ENCODE peak calls at places on chromosome 6, in four cellular contexts. T is lower lobe of right lung, A is body of pancreas, S is A549. K is an unnamed sample.

GRCh38 chr6:150452642-150453243 is 83.9 kb downstream of the IYD start:
- DNase-seq in T (peak; percentile 62), A (peak; percentile 7), S (no peak), K (no peak)

GRCh38 chr6:24274441-24275083 is 83.3 kb downstream of the DCDC2 start:
- DNase-seq in T (no peak), A (no peak), S (peak; percentile 7), K (no peak)

GRCh38 chr6:134405386-134406087 is 87.6 kb upstream of the SGK1 start:
- DNase-seq in T (no peak), A (no peak), S (no peak), K (no peak)

GRCh38 chr6:133767571-133767970 is 121.3 kb upstream of the TCF21 start:
- DNase-seq in T (no peak), A (no peak), S (no peak), K (no peak)

GRCh38 chr6:154337423-154338005 is 19.1 kb downstream of the IPCEF1 start:
- DNase-seq in T (no peak), A (no peak), S (no peak), K (no peak)

GRCh38 chr6:36906539-36906938 is 20.8 kb downstream of the C6orf89 start:
- DNase-seq in T (peak; percentile 83), A (peak; percentile 94), S (no peak), K (no peak)

GRCh38 chr6:129105035-129105434 is 222.1 kb downstream of the LAMA2 start:
- DNase-seq in T (no peak), A (no peak), S (no peak), K (no peak)

GRCh38 chr6:113654396-113654795 is 202.7 kb upstream of the MARCKS start:
- DNase-seq in T (peak; percentile 89), A (peak; percentile 96), S (peak; percentile 85), K (no peak)

GRCh38 chr6:54860739-54861138 is 14.2 kb downstream of the FAM83B start:
- DNase-seq in T (no peak), A (no peak), S (no peak), K (no peak)

GRCh38 chr6:74268821-74269600 is 573.0 kb downstream of the CD109 start:
- DNase-seq in T (no peak), A (no peak), S (no peak), K (no peak)

GRCh38 chr6:143234686-143235085 is 174.0 kb downstream of the AIG1 start:
- DNase-seq in T (no peak), A (no peak), S (no peak), K (no peak)

GRCh38 chr6:141548969-141549368 is 583.8 kb upstream of the GJE1 start:
- DNase-seq in T (no peak), A (no peak), S (peak; percentile 19), K (no peak)

GRCh38 chr6:45310118-45310788 is 17.9 kb upstream of the RUNX2 start:
- DNase-seq in T (no peak), A (no peak), S (no peak), K (peak; percentile 67)

GRCh38 chr6:157514659-157515496 is 133.9 kb downstream of the ZDHHC14 start:
- DNase-seq in T (no peak), A (peak; percentile 38), S (peak; percentile 47), K (no peak)

GRCh38 chr6:79420054-79420453 is 117.2 kb downstream of the LCA5 start:
- DNase-seq in T (no peak), A (no peak), S (no peak), K (no peak)

GRCh38 chr6:26555505-26556262 is 17.5 kb downstream of the HMGN4 start:
- DNase-seq in T (no peak), A (no peak), S (peak; percentile 69), K (no peak)

GRCh38 chr6:139784222-139784769 is 409.8 kb upstream of the CITED2 start:
- DNase-seq in T (no peak), A (no peak), S (no peak), K (no peak)

GRCh38 chr6:126672654-126673053 is 332.7 kb downstream of the CENPW start:
- DNase-seq in T (no peak), A (no peak), S (no peak), K (no peak)

GRCh38 chr6:149727793-149728498 is 10.0 kb upstream of the LATS1 start:
- DNase-seq in T (no peak), A (no peak), S (no peak), K (peak; percentile 39)

GRCh38 chr6:17725083-17725482 is 18.4 kb upstream of the NUP153 start:
- DNase-seq in T (no peak), A (peak; percentile 12), S (no peak), K (no peak)

GRCh38 chr6:170108890-170109587 is 181.8 kb downstream of the DLL1 start:
- DNase-seq in T (no peak), A (no peak), S (no peak), K (no peak)

GRCh38 chr6:51812231-51812630 is 275.2 kb downstream of the PKHD1 start:
- DNase-seq in T (no peak), A (no peak), S (no peak), K (no peak)

GRCh38 chr6:39350723-39351505 is 28.4 kb upstream of the KCNK16 start:
- DNase-seq in T (no peak), A (no peak), S (no peak), K (no peak)

GRCh38 chr6:80767808-80768207 is 661.3 kb downstream of the BCKDHB start:
- DNase-seq in T (no peak), A (peak; percentile 23), S (no peak), K (no peak)

GRCh38 chr6:72813807-72814596 is 192.1 kb downstream of the KCNQ5 start:
- DNase-seq in T (no peak), A (no peak), S (no peak), K (peak; percentile 53)

GRCh38 chr6:79941489-79942151 is 5.7 kb downstream of the ELOVL4 start:
- DNase-seq in T (no peak), A (no peak), S (no peak), K (no peak)

GRCh38 chr6:8707956-8708772 is 272.8 kb upstream of the SLC35B3 start:
- DNase-seq in T (peak; percentile 51), A (peak; percentile 81), S (peak; percentile 37), K (no peak)

GRCh38 chr6:159038914-159039884 is 5.6 kb downstream of the TAGAP start:
- DNase-seq in T (no peak), A (peak; percentile 43), S (no peak), K (no peak)

GRCh38 chr6:22008248-22008836 is 288.5 kb downstream of the PRL start:
- DNase-seq in T (no peak), A (no peak), S (peak; percentile 14), K (no peak)

GRCh38 chr6:12291083-12291784 is 1.1 kb downstream of the EDN1 start:
- DNase-seq in T (no peak), A (no peak), S (peak; percentile 29), K (no peak)

GRCh38 chr6:5287205-5287965 is 26.1 kb downstream of the FARS2 start:
- DNase-seq in T (no peak), A (no peak), S (no peak), K (no peak)

GRCh38 chr6:3041606-3042005 is 26.7 kb upstream of the RIPK1 start:
- DNase-seq in T (no peak), A (no peak), S (no peak), K (no peak)
- H3K27ac ChIP-seq in T (no peak overlapping the region), A (no peak overlapping the region), S (no peak overlapping the region), K (no peak overlapping the region)

GRCh38 chr6:109236140-109237081 is 141.1 kb downstream of the CEP57L1 start:
- DNase-seq in T (peak; percentile 48), A (peak; percentile 65), S (peak; percentile 5), K (no peak)
- H3K27ac ChIP-seq in T (peak overlapping the region; percentile 50), A (peak overlapping the region; percentile 52), S (no peak overlapping the region), K (no peak overlapping the region)

DNA sequence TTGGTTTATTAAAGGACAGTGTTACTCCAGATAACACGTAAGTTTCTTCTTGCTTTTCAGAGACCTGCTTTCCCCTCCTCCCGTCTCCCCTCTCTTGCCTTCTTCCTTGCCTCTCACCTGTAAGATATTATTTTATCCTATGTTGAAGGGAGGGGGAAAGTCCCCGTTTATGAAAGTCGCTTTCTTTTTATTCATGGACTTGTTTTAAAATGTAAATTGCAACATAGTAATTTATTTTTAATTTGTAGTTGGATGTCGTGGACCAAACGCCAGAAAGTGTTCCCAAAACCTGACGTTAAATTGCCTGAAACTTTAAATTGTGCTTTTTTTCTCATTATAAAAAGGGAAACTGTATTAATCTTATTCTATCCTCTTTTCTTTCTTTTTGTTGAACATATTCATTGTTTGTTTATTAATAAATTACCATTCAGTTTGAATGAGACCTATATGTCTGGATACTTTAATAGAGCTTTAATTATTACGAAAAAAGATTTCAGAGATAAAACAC is 2.7 kb downstream of the FOXC1 start:
- DNase-seq in T (no peak), A (no peak), S (no peak), K (no peak)
- H3K27ac ChIP-seq in T (no peak overlapping the region), A (no peak overlapping the region), S (peak overlapping the region; percentile 88), K (no peak overlapping the region)

GRCh38 chr6:35486005-35486925 is 10.6 kb downstream of the TEAD3 start:
- DNase-seq in T (peak; percentile 84), A (peak; percentile 68), S (no peak), K (no peak)

GRCh38 chr6:35485402-35485877 is 11.4 kb downstream of the TEAD3 start:
- DNase-seq in T (no peak), A (no peak), S (no peak), K (no peak)

GRCh38 chr6:35483892-35484645 is 12.8 kb downstream of the TEAD3 start:
- DNase-seq in T (no peak), A (no peak), S (no peak), K (no peak)

GRCh38 chr6:35483490-35483889 is 13.4 kb downstream of the TEAD3 start:
- DNase-seq in T (no peak), A (no peak), S (no peak), K (no peak)

GRCh38 chr6:35484921-35485392 is 11.9 kb downstream of the TEAD3 start:
- DNase-seq in T (no peak), A (no peak), S (no peak), K (no peak)
- H3K27ac ChIP-seq in T (peak overlapping the region; percentile 86), A (no peak overlapping the region), S (no peak overlapping the region), K (no peak overlapping the region)

GRCh38 chr6:1105833-1106400 is 206.0 kb upstream of the FOXQ1 start:
- DNase-seq in T (no peak), A (no peak), S (no peak), K (no peak)

GRCh38 chr6:1110164-1110563 is 201.7 kb upstream of the FOXQ1 start:
- DNase-seq in T (no peak), A (no peak), S (peak; percentile 6), K (no peak)

GRCh38 chr6:1109134-1109533 is 202.8 kb upstream of the FOXQ1 start:
- DNase-seq in T (no peak), A (no peak), S (no peak), K (no peak)

GRCh38 chr6:1107578-1107977 is 204.3 kb upstream of the FOXQ1 start:
- DNase-seq in T (no peak), A (no peak), S (no peak), K (no peak)

DNA sequence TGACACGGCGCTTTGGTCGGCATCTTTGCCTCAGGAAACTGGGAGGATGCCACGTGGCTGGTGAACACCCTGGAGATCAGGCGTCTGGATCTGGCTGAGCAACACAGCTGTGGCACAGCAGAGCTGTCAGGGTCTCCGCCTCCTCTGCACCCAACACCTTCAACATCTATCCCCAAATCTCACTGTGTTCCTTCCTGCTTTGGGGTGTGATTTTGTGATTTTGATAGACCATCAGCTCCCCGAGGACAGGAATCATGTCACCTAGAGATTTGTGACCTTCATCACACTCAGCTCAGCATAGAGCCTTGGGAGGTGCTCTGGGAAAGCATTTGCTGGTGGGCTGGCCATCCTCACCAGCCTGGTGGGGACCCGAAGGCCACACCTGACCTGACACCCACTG is 203.7 kb upstream of the FOXQ1 start:
- DNase-seq in T (no peak), A (no peak), S (no peak), K (no peak)
- H3K27ac ChIP-seq in T (no peak overlapping the region), A (no peak overlapping the region), S (no peak overlapping the region), K (no peak overlapping the region)